ENCODE peak calls at places on chromosomes 3 and 15, in seven cellular contexts. E is skeletal muscle cell, K is AG09309, D is kidney, Q is psoas muscle, L is retinal pigment epithelial cell, C is prostate gland. T is an unnamed sample.

GRCh38 chr3:61979645-61980430 is 393.5 kb downstream of the FEZF2 start:
- DNase-seq in L (no peak), K (peak), D (no peak), E (no peak), C (no peak), Q (no peak), T (no peak)

GRCh38 chr15:90379263-90379662 is 8.8 kb upstream of the IQGAP1 start:
- DNase-seq in C (no peak), E (no peak), D (no peak), K (no peak), Q (no peak), L (no peak), T (no peak)

GRCh38 chr3:31614162-31614921 is 81.6 kb downstream of the STT3B start:
- DNase-seq in C (no peak), Q (no peak), E (no peak), K (no peak), D (no peak), L (no peak), T (no peak)

GRCh38 chr3:113057117-113057516 is 66.3 kb downstream of the GTPBP8 start:
- DNase-seq in C (no peak), Q (no peak), L (no peak), E (no peak), K (no peak), D (no peak), T (no peak)

GRCh38 chr3:58366699-58367098 is 34.0 kb downstream of the PXK start:
- DNase-seq in L (no peak), D (no peak), E (no peak), K (no peak), Q (no peak), C (no peak), T (no peak)

GRCh38 chr3:159798951-159799350 is 189.7 kb upstream of the IL12A start:
- DNase-seq in C (no peak), K (peak), D (no peak), L (no peak), Q (no peak), E (no peak), T (no peak)

GRCh38 chr3:116770815-116771450 is 61.4 kb downstream of the TUSC7 start:
- DNase-seq in E (peak), K (peak), C (peak), L (peak), D (no peak), Q (peak), T (peak)

GRCh38 chr3:132203889-132204596 is 113.2 kb upstream of the ACP3 start:
- DNase-seq in L (no peak), C (no peak), D (no peak), K (no peak), Q (no peak), E (no peak), T (no peak)

GRCh38 chr15:74954515-74954914 is 2.1 kb downstream of the RPP25 start:
- DNase-seq in L (no peak), E (no peak), K (peak), D (peak), C (no peak), Q (no peak), T (peak)

GRCh38 chr15:91302588-91303439 is 202.8 kb downstream of the SV2B start:
- DNase-seq in L (peak), K (peak), Q (no peak), C (peak), E (peak), D (no peak), T (peak)

GRCh38 chr3:124886168-124887051 is 755 bp downstream of the ITGB5 start:
- DNase-seq in Q (peak), E (no peak), C (peak), K (no peak), L (no peak), D (peak), T (peak)

GRCh38 chr3:9404680-9405079 is 7.3 kb downstream of the SETD5 start:
- DNase-seq in E (no peak), L (no peak), Q (no peak), D (no peak), C (no peak), K (no peak), T (no peak)

GRCh38 chr3:59327324-59327939 is 277.6 kb upstream of the CFAP20DC start:
- DNase-seq in L (peak), E (no peak), D (no peak), Q (no peak), K (peak), C (no peak), T (peak)

GRCh38 chr3:47874913-47875312 is 72.0 kb downstream of the DHX30 start:
- DNase-seq in K (no peak), C (peak), L (no peak), E (no peak), Q (no peak), D (no peak), T (peak)

GRCh38 chr3:28890373-28890772 is 390.5 kb upstream of the RBMS3 start:
- DNase-seq in L (no peak), K (no peak), Q (no peak), D (no peak), C (no peak), E (no peak), T (no peak)

GRCh38 chr15:80695911-80696651 is 971 bp downstream of the ABHD17C start:
- DNase-seq in L (no peak), K (no peak), C (peak), E (no peak), Q (no peak), D (peak), T (peak)

GRCh38 chr3:197499427-197499826 is 56.3 kb downstream of the BDH1 start:
- DNase-seq in L (no peak), Q (no peak), E (no peak), D (no peak), K (no peak), C (no peak), T (no peak)

GRCh38 chr3:45223889-45224730 is 2.0 kb downstream of the TMEM158 start:
- DNase-seq in C (no peak), L (no peak), D (no peak), K (no peak), Q (no peak), E (no peak), T (no peak)
- H3K4me3 ChIP-seq in C (no peak), L (peak), D (no peak), K (peak), Q (peak), E (peak), T (no peak)

GRCh38 chr3:142723665-142723967 is 218 bp upstream of the TRPC1 start:
- DNase-seq in Q (no peak), C (no peak), K (no peak), D (no peak), L (no peak), E (no peak), T (no peak)
- H3K4me3 ChIP-seq in Q (peak), C (peak), K (peak), D (peak), L (peak), E (peak), T (peak)

GRCh38 chr3:171176244-171176925 is 149.9 kb upstream of the SLC2A2 start:
- DNase-seq in E (no peak), K (no peak), D (no peak), Q (no peak), C (no peak), L (no peak), T (no peak)
- H3K4me3 ChIP-seq in E (no peak), K (no peak), D (no peak), Q (peak), C (no peak), L (no peak), T (no peak)

GRCh38 chr3:14152963-14153355 is 25.4 kb downstream of the XPC start:
- DNase-seq in L (no peak), K (no peak), D (no peak), Q (no peak), E (no peak), C (no peak), T (no peak)

GRCh38 chr3:14154242-14154641 is 24.2 kb downstream of the XPC start:
- DNase-seq in C (no peak), D (no peak), E (no peak), L (no peak), K (no peak), Q (no peak), T (peak)

GRCh38 chr3:14152233-14152962 is 26.0 kb downstream of the XPC start:
- DNase-seq in L (no peak), D (no peak), Q (no peak), K (no peak), C (no peak), E (no peak), T (peak)

GRCh38 chr3:14154895-14155432 is 23.4 kb downstream of the XPC start:
- DNase-seq in E (no peak), Q (no peak), K (no peak), D (peak), C (no peak), L (no peak), T (peak)

GRCh38 chr3:14153663-14154062 is 24.7 kb downstream of the XPC start:
- DNase-seq in L (no peak), D (no peak), C (no peak), E (no peak), K (no peak), Q (no peak), T (peak)
- H3K4me3 ChIP-seq in L (no peak), D (no peak), C (no peak), E (no peak), K (no peak), Q (no peak), T (no peak)

DNA sequence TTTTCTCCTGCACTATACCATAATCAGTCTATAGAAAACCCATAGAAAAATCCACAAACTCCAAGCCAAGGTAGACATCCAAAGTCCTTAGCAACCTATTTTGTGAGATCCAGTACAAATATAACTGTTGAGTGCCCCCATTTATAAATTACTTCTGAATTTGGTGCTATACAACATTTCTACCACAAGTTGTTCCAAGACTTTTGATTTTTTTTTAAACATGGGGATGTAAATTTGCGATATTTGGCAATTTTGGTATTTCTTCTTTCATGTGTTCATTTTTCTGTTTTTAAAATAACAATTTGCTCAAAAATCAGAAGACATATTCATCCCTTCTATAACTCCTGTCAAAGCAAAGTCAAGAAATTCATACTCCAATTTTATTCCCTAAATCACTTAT is 763.8 kb downstream of the ROBO1 start:
- DNase-seq in K (no peak), L (no peak), C (no peak), D (no peak), E (no peak), Q (no peak), T (no peak)
- H3K4me3 ChIP-seq in K (no peak), L (no peak), C (no peak), D (no peak), E (no peak), Q (no peak), T (no peak)

GRCh38 chr15:62343397-62343796 is 178.3 kb upstream of the C2CD4B start:
- DNase-seq in D (no peak), E (no peak), K (no peak), L (no peak), Q (no peak), C (no peak), T (no peak)

GRCh38 chr15:62348119-62348518 is 183.0 kb upstream of the C2CD4B start:
- DNase-seq in L (no peak), E (no peak), K (no peak), Q (no peak), C (no peak), D (no peak), T (no peak)

GRCh38 chr15:62342959-62343358 is 177.9 kb upstream of the C2CD4B start:
- DNase-seq in K (no peak), Q (no peak), D (no peak), L (no peak), C (no peak), E (no peak), T (no peak)

GRCh38 chr15:62346168-62346567 is 181.1 kb upstream of the C2CD4B start:
- DNase-seq in D (no peak), L (no peak), E (no peak), K (no peak), C (no peak), Q (no peak), T (no peak)

GRCh38 chr15:62344806-62345539 is 179.9 kb upstream of the C2CD4B start:
- DNase-seq in D (no peak), C (peak), L (no peak), Q (no peak), K (no peak), E (peak), T (peak)
- H3K4me3 ChIP-seq in D (peak), C (no peak), L (peak), Q (no peak), K (no peak), E (no peak), T (no peak)

DNA sequence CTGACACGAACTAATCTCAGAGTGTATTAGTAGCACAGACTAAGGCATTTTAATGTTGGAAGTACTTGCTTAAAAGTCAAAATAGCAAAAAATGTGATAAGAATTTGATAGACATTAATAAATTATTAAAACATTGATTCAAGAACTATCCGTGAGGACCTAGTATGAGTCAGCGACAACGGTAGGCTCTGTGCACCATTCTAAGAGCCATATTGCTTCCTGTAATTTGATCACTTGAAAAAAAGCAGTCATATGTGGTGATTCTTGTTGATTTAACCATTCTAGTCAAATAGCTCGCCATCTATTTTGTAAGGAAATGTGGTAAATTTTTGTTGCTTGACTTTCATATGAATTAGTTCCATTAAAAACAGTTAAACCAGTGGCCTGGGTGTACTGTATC is 534.9 kb upstream of the ARRDC4 start:
- DNase-seq in Q (no peak), L (no peak), E (no peak), D (no peak), K (no peak), C (no peak), T (no peak)
- H3K4me3 ChIP-seq in Q (no peak), L (no peak), E (no peak), D (no peak), K (no peak), C (no peak), T (no peak)

GRCh38 chr15:100189849-100190248 is 151.9 kb downstream of the ADAMTS17 start:
- DNase-seq in E (no peak), L (no peak), D (peak), Q (no peak), C (no peak), K (no peak), T (peak)

GRCh38 chr15:100190675-100191074 is 151.1 kb downstream of the ADAMTS17 start:
- DNase-seq in Q (peak), C (no peak), L (no peak), E (no peak), D (peak), K (no peak), T (peak)

GRCh38 chr15:100191161-100191560 is 150.6 kb downstream of the ADAMTS17 start:
- DNase-seq in L (no peak), C (peak), K (no peak), D (peak), E (no peak), Q (peak), T (no peak)

GRCh38 chr15:100193277-100193860 is 148.4 kb downstream of the ADAMTS17 start:
- DNase-seq in E (no peak), K (no peak), D (peak), L (no peak), Q (peak), C (no peak), T (peak)

GRCh38 chr15:100192092-100192695 is 149.6 kb downstream of the ADAMTS17 start:
- DNase-seq in C (peak), Q (peak), L (no peak), D (peak), E (no peak), K (no peak), T (no peak)
- H3K4me3 ChIP-seq in C (no peak), Q (no peak), L (no peak), D (no peak), E (no peak), K (no peak), T (no peak)

DNA sequence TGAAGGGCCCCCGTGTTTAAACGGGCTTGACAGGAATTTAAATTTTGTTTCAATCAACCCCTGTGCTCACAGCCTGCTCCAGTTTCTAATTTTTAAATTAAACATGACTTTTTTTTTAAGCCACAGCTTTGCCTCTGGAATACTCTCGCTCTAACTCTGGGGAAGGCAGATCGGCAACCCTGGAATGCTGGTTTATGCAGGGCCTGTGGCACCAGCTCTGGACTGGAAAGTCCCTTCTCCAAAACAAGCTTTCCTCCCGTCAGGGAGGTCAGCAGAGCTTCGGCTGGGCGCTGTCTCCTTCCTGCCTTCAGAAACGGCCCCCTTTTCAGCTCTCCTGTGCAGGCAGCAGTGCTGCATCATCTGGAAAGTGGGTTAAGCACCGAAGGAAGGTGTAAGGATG is 42.7 kb upstream of the SKOR1 start:
- DNase-seq in D (no peak), L (no peak), K (no peak), Q (no peak), C (no peak), E (no peak), T (peak)
- H3K4me3 ChIP-seq in D (no peak), L (no peak), K (no peak), Q (no peak), C (no peak), E (no peak), T (no peak)